ENCODE peak calls at places on chromosomes 11 and 22, in six cellular contexts. M is colonic mucosa; C is substantia nigra; E is fibroblast of pulmonary artery; P is cardiac septum; Y is stimulated activated CD4-positive, alpha-beta T cell treated with anti-CD3 and anti-CD28 coated beads, Interleukin-4, amount 100 ng/mL, for 4 hours. B is an unnamed sample.
A peak's percentile ranks its signal among the peaks of the same experiment; 100 is the strongest.

GRCh38 chr11:6755303-6755952 is 16.3 kb downstream of the OR2AG2 start:
- DNase-seq in P (no peak), M (peak; percentile 43), C (peak; percentile 5), Y (no peak), E (peak; percentile 63), B (peak; percentile 44)

GRCh38 chr11:8258771-8259170 is 4.9 kb downstream of the LMO1 start:
- DNase-seq in P (peak; percentile 65), Y (no peak), C (no peak), M (no peak), E (no peak), B (no peak)

GRCh38 chr11:62831520-62832345 is at the start of gene STX5:
- DNase-seq in E (peak; percentile 99), C (peak; percentile 100), M (peak; percentile 100), P (peak; percentile 100), Y (peak; percentile 99), B (peak; percentile 99)

GRCh38 chr11:60942970-60943565 is 8.9 kb downstream of the SLC15A3 start:
- DNase-seq in P (no peak), E (no peak), Y (no peak), M (peak; percentile 70), C (no peak), B (no peak)

GRCh38 chr11:64379160-64379559 is 20.2 kb downstream of the RPS6KA4 start:
- DNase-seq in M (no peak), E (no peak), C (no peak), P (no peak), Y (no peak), B (no peak)

GRCh38 chr11:60840711-60841430 is 1.0 kb upstream of the CCDC86 start:
- DNase-seq in C (no peak), E (peak; percentile 94), P (no peak), M (no peak), Y (no peak), B (no peak)

GRCh38 chr11:11057472-11057854 is 199.6 kb upstream of the ZBED5 start:
- DNase-seq in E (peak; percentile 5), Y (no peak), P (no peak), M (no peak), C (no peak), B (no peak)

GRCh38 chr22:42229455-42230149 is 40.9 kb downstream of the TCF20 start:
- DNase-seq in C (no peak), E (peak; percentile 57), M (no peak), Y (no peak), P (no peak), B (no peak)

GRCh38 chr11:35663408-35663702 is 780 bp downstream of the TRIM44 start:
- DNase-seq in C (no peak), P (no peak), M (no peak), E (no peak), Y (no peak), B (no peak)

GRCh38 chr11:27420217-27420616 is 52.4 kb downstream of the LGR4 start:
- DNase-seq in Y (no peak), E (no peak), C (no peak), P (no peak), M (no peak), B (no peak)

GRCh38 chr22:43118953-43119458 is 8.5 kb downstream of the BIK start:
- DNase-seq in C (no peak), P (no peak), E (no peak), M (peak; percentile 62), Y (no peak), B (no peak)

GRCh38 chr11:57436031-57436430 is 9.1 kb upstream of the SLC43A3 start:
- DNase-seq in P (peak; percentile 15), C (no peak), Y (no peak), E (no peak), M (no peak), B (no peak)

GRCh38 chr11:16805942-16806341 is 67.5 kb downstream of the C11orf58 start:
- DNase-seq in E (no peak), C (no peak), Y (no peak), M (no peak), P (no peak), B (no peak)

GRCh38 chr11:120537996-120538395 is 26.4 kb downstream of the GRIK4 start:
- DNase-seq in Y (no peak), E (no peak), P (no peak), M (no peak), C (no peak), B (no peak)

GRCh38 chr11:2307733-2308331 is 6.0 kb downstream of the TSPAN32 start:
- DNase-seq in M (no peak), P (no peak), Y (no peak), E (no peak), C (no peak), B (no peak)

GRCh38 chr22:27564806-27565205 is 236.8 kb downstream of the MN1 start:
- DNase-seq in E (no peak), M (no peak), C (no peak), Y (no peak), P (no peak), B (no peak)

GRCh38 chr11:104161751-104162450 is 2.0 kb downstream of the PDGFD start:
- DNase-seq in C (no peak), M (no peak), E (no peak), Y (no peak), P (no peak), B (no peak)

GRCh38 chr11:36271794-36272409 is 17.3 kb downstream of the COMMD9 start:
- DNase-seq in P (no peak), C (no peak), Y (no peak), M (no peak), E (no peak), B (peak; percentile 76)

GRCh38 chr11:125102025-125102424 is 9.4 kb downstream of the TMEM218 start:
- DNase-seq in E (no peak), C (no peak), P (no peak), M (no peak), Y (no peak), B (no peak)

GRCh38 chr11:10379433-10379832 is 74.6 kb downstream of the ADM start:
- DNase-seq in E (peak; percentile 57), M (no peak), C (no peak), P (no peak), Y (no peak), B (no peak)

GRCh38 chr22:19691721-19692341 is 22.5 kb upstream of the SEPTIN5 start:
- DNase-seq in P (no peak), E (peak; percentile 31), Y (no peak), C (no peak), M (no peak), B (peak; percentile 36)

GRCh38 chr11:65781962-65782815 is 1.4 kb upstream of the AP5B1 start:
- DNase-seq in E (no peak), Y (no peak), C (no peak), P (no peak), M (no peak), B (no peak)

GRCh38 chr22:23086787-23087186 is 16.5 kb downstream of the GNAZ start:
- DNase-seq in E (no peak), P (no peak), C (no peak), Y (no peak), M (no peak), B (no peak)

GRCh38 chr22:28025866-28026575 is 107.0 kb upstream of the PITPNB start:
- DNase-seq in Y (no peak), E (no peak), C (no peak), P (no peak), M (peak; percentile 10), B (no peak)

GRCh38 chr22:22229683-22230420 is 14.7 kb upstream of the VPREB1 start:
- DNase-seq in P (no peak), M (no peak), C (no peak), Y (no peak), E (no peak), B (no peak)

GRCh38 chr22:25781801-25782200 is 39.8 kb downstream of the MYO18B start:
- DNase-seq in E (no peak), Y (no peak), P (no peak), M (no peak), C (no peak), B (no peak)

GRCh38 chr11:74778581-74778980 is 29.9 kb downstream of the RNF169 start:
- DNase-seq in M (no peak), E (no peak), P (no peak), C (no peak), Y (no peak), B (no peak)

GRCh38 chr11:117319214-117319840 is 3.3 kb upstream of the BACE1 start:
- DNase-seq in P (no peak), C (no peak), E (peak; percentile 76), Y (no peak), M (no peak), B (no peak)

GRCh38 chr11:12606597-12606996 is 67.6 kb upstream of the TEAD1 start:
- DNase-seq in P (no peak), Y (no peak), M (no peak), C (no peak), E (peak; percentile 76), B (peak; percentile 37)

GRCh38 chr22:23639661-23640060 is 7.5 kb upstream of the DRICH1 start:
- DNase-seq in M (no peak), E (no peak), C (no peak), Y (no peak), P (no peak), B (no peak)

GRCh38 chr11:63635762-63636465 is 21.7 kb upstream of the PLAAT3 start:
- DNase-seq in P (no peak), E (peak; percentile 79), C (peak; percentile 47), M (peak; percentile 66), Y (peak; percentile 48), B (peak; percentile 69)

GRCh38 chr11:48052183-48053040 is 72.1 kb downstream of the PTPRJ start:
- DNase-seq in C (no peak), M (no peak), Y (no peak), P (no peak), E (peak; percentile 46), B (peak; percentile 20)

B was measured in lung microvascular endothelial cell.